ENCODE peak calls at places on chromosome 1, in nine cellular contexts. S, V, W, K, T, I, O, Y and Q are unnamed samples.

GRCh38 chr1:7022058-7022457 is 236.8 kb downstream of the CAMTA1 start:
- DNase-seq in I (no peak), S (no peak), K (no peak), V (no peak), W (no peak), O (no peak), T (no peak), Y (no peak), Q (no peak)

GRCh38 chr1:11706292-11706691 is 14.8 kb downstream of the DRAXIN start:
- DNase-seq in I (no peak), S (no peak), O (no peak), V (no peak), T (no peak), Y (no peak), W (no peak), K (no peak), Q (no peak)

GRCh38 chr1:151158311-151158710 is 1.9 kb downstream of the TNFAIP8L2 start:
- DNase-seq in Y (no peak), V (no peak), T (no peak), W (no peak), S (no peak), I (no peak), K (no peak), O (no peak), Q (no peak)

GRCh38 chr1:56576880-56577858 is 2.2 kb downstream of the PLPP3 start:
- DNase-seq in S (no peak), T (no peak), K (no peak), I (peak), Y (peak), W (no peak), O (no peak), V (no peak), Q (no peak)

GRCh38 chr1:147840909-147841308 is 61.7 kb upstream of the GJA8 start:
- DNase-seq in T (no peak), I (peak), Y (no peak), K (no peak), O (no peak), S (no peak), W (no peak), V (no peak), Q (no peak)

GRCh38 chr1:88768187-88768586 is 84.1 kb downstream of the PKN2 start:
- DNase-seq in Y (no peak), O (no peak), I (no peak), W (no peak), S (no peak), K (no peak), T (no peak), V (no peak), Q (no peak)

GRCh38 chr1:88302843-88303486 is 381.1 kb upstream of the PKN2 start:
- DNase-seq in S (no peak), W (peak), Y (peak), I (no peak), K (no peak), V (no peak), O (no peak), T (no peak), Q (no peak)

GRCh38 chr1:201870397-201870796 is 18.3 kb upstream of the SHISA4 start:
- DNase-seq in W (no peak), K (no peak), O (no peak), I (no peak), T (no peak), V (no peak), Y (no peak), S (no peak), Q (no peak)

GRCh38 chr1:156681196-156681595 is 4.0 kb upstream of the NES start:
- DNase-seq in O (no peak), K (no peak), Y (no peak), W (no peak), T (no peak), I (no peak), S (no peak), V (no peak), Q (no peak)

GRCh38 chr1:3312310-3312734 is 142.1 kb upstream of the ARHGEF16 start:
- DNase-seq in S (peak), Y (peak), K (no peak), W (no peak), T (no peak), I (no peak), V (no peak), O (no peak), Q (no peak)

GRCh38 chr1:76543495-76543894 is 323.8 kb upstream of the ST6GALNAC5 start:
- DNase-seq in W (no peak), S (no peak), T (no peak), I (no peak), Y (no peak), V (no peak), O (no peak), K (no peak), Q (no peak)

DNA sequence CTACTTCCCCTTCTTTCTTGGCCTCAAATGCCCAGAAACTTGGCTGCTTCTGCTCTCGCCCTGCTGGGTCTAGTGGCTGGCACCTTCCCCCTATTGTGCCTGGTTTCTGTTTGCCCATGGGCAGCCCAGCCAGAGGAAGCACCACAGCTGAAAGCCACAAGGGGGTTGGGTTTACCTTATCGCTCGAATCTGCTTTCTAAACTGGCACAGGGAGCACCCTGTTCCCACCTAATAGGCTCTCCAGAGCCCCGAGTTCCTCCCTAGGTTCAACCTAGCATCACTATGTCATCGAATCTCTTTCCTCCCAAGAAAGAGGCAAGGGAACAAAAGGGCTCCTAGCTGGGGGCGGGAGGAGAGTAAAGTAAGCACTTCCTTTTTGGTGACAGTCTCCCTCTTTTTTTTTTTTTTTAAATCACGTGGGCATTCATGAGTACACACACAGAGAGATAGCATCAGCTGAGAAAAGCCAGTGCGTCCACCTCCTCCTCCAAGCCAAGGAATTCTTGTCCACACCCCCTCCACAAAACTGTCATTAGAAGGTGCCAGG is 72.8 kb downstream of the PLEKHA6 start:
- DNase-seq in V (peak), W (peak), S (no peak), I (no peak), T (no peak), Y (peak), K (no peak), O (no peak), Q (no peak)
- TF ChIP-seq POLR2A in V (no peak), W (peak), S (no peak), I (no peak), T (no peak), Y (no peak), K (no peak), O (no peak), Q (no peak)

DNA sequence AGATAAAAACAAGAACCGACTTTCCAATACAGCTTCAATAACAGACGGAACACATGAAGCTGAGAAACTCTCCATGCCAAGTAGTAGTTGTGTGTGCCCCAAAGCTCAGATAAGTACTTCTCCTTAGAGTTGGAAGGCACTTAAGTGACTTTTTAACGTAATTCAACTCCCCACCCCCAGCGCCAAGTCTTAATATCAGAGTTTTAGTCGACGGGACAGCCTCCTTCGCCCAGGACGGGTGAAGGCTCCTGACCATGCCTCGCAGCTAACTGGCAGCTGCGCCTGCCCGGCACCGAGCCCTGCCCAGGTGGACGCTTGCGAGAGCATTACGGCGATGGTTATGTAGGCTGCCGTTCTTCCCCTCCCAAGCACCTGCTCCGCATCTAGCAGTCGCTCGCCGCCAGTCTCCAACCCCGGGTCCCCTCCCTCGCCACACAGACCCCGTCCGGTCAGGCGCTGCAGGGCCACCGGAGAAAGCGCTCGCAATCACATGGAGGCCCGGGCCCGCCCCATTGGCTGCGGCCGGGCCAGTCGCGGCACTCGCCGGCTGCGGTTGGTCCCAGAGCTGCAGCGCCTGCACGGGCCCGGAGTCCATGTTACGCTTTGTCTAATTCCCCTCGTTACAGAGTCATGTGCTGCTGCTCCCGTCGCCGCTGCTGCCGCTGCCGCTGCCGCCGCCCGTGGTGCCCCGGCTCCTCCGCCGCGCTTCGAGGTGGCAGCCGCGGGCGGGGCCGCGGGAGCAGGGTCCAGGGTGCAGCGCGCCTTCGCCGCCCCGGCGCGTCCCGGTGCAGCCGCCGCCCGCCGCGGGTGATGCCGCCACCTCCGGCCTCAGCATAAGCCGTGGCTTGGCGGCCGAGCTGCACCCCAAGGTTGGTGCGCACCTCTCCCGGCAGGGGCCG is at the start of gene LRRC8D:
- DNase-seq in O (peak), T (peak), I (peak), S (peak), K (no peak), Y (peak), W (peak), V (peak), Q (peak)
- TF ChIP-seq POLR2A in O (no peak), T (peak), I (peak), S (peak), K (no peak), Y (peak), W (peak), V (no peak), Q (peak)

DNA sequence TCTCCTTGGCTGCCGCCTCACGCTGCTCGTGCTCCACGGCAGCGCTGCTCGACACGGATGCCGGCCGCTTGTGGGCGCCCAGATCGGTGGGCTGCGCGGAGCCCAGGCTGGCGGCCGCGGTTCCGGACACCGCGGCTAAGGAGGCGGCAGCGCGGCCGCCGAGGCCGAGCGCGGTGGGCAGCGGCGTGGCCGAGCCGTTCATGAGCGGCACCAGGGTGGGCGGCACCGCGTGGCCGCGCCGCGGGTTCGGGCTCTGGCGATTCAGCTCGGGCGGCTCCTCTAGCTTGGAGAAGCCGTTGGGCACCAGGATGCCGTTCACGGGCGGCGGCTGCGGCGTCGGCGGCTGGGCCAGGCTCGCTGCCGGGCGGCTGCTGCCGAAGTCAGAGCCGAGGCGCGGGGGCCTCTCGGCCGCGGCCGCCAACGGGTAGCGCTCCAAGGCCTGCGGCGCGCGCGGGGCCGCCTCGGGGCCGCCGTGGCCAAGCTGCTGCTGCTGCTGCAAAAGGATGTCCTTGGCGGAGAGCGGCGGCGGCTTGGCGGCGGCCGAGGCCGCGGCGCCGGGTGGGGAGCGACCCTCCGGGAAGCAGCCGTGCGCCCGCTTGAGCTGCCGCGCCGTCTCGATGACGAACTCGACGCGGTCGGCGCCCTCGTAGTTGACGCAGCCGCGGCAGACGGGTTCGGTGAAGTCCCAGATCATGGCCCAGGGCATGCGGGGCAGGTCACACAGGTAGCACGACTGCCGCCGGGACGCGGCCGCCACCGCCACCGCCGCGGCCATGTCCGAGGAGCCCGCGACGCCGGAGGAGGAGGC is 1.1 kb downstream of the IRF2BP2 start:
- DNase-seq in V (peak), S (peak), W (peak), I (peak), O (peak), K (no peak), T (no peak), Y (no peak), Q (no peak)
- TF ChIP-seq POLR2A in V (no peak), S (peak), W (peak), I (no peak), O (peak), K (no peak), T (peak), Y (no peak), Q (peak)

DNA sequence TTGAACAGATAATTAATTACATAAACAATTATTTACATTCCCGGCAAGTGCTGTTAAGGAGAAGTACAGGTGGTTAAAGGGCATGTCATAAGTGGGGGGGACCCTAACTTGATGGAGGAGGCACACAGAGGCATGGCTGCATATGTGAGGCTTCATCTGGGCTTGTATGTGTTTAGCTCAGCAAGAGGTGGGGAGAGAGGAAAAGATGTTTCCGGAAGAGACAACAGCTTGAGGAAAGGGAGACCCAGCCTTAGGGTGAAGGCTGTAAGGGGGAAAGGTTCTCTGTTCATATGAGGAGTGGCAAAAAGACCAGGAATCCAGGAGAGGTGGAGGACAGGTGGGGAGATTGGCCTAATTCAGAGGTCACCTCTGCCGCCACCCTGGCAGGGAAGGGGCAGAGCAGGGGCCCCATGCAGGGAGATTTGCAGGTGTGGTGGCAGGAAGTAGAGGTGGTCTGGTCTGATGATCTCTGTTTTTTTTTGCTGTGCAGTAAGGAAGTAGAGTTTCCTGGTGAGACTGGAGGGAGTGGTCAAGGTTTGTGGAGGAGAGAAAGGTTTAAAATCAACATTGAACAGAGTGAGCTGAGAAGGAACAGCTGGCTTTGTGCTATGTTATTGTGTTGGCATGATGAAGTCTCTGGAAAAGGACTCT is 9.0 kb downstream of the TRAF5 start:
- DNase-seq in I (no peak), K (peak), V (no peak), Y (no peak), O (no peak), W (no peak), S (no peak), T (no peak), Q (peak)
- TF ChIP-seq POLR2A in I (no peak), K (no peak), V (no peak), Y (no peak), O (no peak), W (no peak), S (no peak), T (no peak), Q (no peak)

DNA sequence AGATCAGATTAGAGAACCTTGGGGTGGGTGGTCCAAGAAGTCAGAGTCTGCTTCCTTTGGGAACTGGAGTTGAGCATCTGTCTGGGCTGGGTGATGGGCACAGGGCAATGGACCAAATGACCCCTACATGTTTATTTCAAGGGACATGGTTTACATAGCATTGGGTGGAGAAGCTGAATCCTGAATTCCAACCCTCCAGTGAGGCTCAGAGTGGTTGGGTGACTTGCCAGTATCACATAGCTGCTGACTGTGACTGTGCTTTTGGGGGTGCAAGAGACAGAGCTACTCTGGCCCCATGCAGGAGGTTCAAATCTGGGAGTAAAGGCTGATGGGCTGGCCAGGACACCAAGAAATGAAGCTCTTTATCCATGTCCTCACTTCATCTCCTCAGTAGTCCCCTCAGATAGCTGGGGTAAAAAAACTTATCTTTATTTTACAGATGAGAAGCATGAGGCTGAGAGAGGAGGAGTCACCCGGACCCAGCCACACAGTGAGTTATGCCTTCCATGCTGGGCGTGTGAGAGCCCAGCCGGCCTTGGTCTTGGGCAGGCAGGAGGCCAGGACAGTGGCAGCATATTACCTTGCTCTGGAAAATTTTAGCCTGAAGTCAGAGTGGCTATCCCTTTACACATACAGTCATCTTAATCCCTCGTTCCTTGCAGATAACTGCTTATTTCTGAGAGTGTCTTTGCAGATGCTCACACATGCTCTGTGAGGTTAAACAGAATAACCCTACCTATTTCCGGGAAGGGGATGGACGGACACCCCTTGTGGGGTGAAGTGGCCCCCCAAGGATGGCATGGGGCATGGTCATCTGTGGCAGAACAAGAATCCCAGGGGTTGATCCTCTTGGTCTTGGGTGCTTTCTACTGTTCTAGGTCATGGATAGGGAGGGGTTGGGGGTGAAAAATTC is 2.8 kb upstream of the SERINC2 start:
- DNase-seq in T (no peak), Y (no peak), W (no peak), S (no peak), I (peak), K (no peak), V (no peak), O (no peak), Q (no peak)
- TF ChIP-seq POLR2A in T (no peak), Y (no peak), W (no peak), S (no peak), I (peak), K (no peak), V (no peak), O (no peak), Q (no peak)

DNA sequence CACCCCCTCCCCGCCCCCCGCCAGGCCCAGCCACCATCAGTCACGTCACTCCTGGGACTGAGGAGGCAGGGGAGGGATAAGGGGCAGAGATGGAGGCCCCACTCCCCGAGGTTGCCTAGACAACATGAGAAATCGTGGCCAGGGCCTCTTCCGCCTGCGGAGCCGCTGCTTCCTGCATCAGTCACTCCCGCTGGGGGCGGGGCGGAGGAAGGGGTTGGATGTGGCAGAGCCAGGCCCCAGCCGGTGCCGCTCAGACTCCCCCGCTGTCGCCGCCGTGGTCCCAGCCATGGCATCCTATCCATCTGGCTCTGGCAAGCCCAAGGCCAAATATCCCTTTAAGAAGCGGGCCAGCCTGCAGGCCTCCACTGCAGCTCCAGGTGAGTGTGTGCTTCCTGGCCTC is 1.3 kb downstream of the AMPD2 start:
- DNase-seq in I (peak), K (peak), W (peak), S (peak), V (peak), O (peak), T (peak), Y (peak), Q (peak)
- TF ChIP-seq POLR2A in I (no peak), K (no peak), W (no peak), S (no peak), V (no peak), O (no peak), T (peak), Y (no peak), Q (peak)

GRCh38 chr1:244439391-244440032 is 12.2 kb downstream of the ADSS2 start:
- DNase-seq in I (peak), S (no peak), W (no peak), T (no peak), O (no peak), Y (no peak), K (no peak), V (no peak), Q (no peak)
- TF ChIP-seq POLR2A in I (no peak), S (no peak), W (no peak), T (no peak), O (no peak), Y (no peak), K (no peak), V (no peak), Q (peak)